ENCODE peak calls at places on chromosomes 11 and 22, in eight cellular contexts. B is foreskin fibroblast, I is GM06990, L is fibroblast of the aortic adventitia, N is GM13977, H is cardiac muscle cell, C is tibial nerve, D is tibial artery. P is an unnamed sample.

GRCh38 chr22:49849161-49850020 is 4.3 kb upstream of the ZBED4 start:
- DNase-seq in D (no peak), L (no peak), B (no peak), N (no peak), H (no peak), I (no peak), C (no peak), P (no peak)

GRCh38 chr11:69013009-69013951 is at the start of gene MRGPRF:
- DNase-seq in H (no peak), L (peak), D (peak), C (peak), N (peak), I (no peak), B (peak), P (no peak)

GRCh38 chr11:63829823-63830489 is 9.0 kb upstream of the MARK2 start:
- DNase-seq in B (peak), D (no peak), H (peak), L (peak), I (no peak), N (no peak), C (no peak), P (no peak)

GRCh38 chr11:63142459-63142858 is 1.6 kb downstream of the SLC22A24 start:
- DNase-seq in C (no peak), L (no peak), N (no peak), D (no peak), I (no peak), B (no peak), H (no peak), P (no peak)

GRCh38 chr11:34343686-34344085 is 14.1 kb downstream of the ABTB2 start:
- DNase-seq in D (no peak), I (no peak), H (no peak), L (no peak), N (no peak), C (no peak), B (no peak), P (no peak)

GRCh38 chr11:68441466-68442230 is 18.9 kb upstream of the PPP6R3 start:
- DNase-seq in L (no peak), D (no peak), C (no peak), H (no peak), I (no peak), N (peak), B (peak), P (no peak)

GRCh38 chr11:111331711-111332479 is 33.5 kb downstream of the POU2AF3 start:
- DNase-seq in L (peak), I (no peak), B (peak), H (no peak), C (no peak), D (no peak), N (no peak), P (no peak)

GRCh38 chr11:124669193-124669592 is 4.3 kb downstream of the SIAE start:
- DNase-seq in L (peak), I (peak), H (peak), D (no peak), B (peak), N (peak), C (peak), P (peak)

GRCh38 chr11:2424811-2425495 is 19.4 kb downstream of the TRPM5 start:
- DNase-seq in L (no peak), N (no peak), B (no peak), I (no peak), H (no peak), D (no peak), C (no peak), P (no peak)

GRCh38 chr11:72236083-72236697 is 7.8 kb downstream of the PHOX2A start:
- DNase-seq in I (no peak), D (no peak), C (no peak), L (no peak), N (peak), B (no peak), H (no peak), P (no peak)

GRCh38 chr11:104772806-104773241 is 125.4 kb downstream of the CASP12 start:
- DNase-seq in L (peak), H (no peak), D (no peak), B (peak), I (no peak), C (peak), N (no peak), P (no peak)

GRCh38 chr11:113618360-113618759 is 87.7 kb downstream of the TMPRSS5 start:
- DNase-seq in I (no peak), B (no peak), H (no peak), N (no peak), C (no peak), L (peak), D (peak), P (no peak)

GRCh38 chr11:65290448-65291165 is 24.1 kb upstream of the CDC42EP2 start:
- DNase-seq in L (peak), N (peak), D (peak), C (peak), I (no peak), H (peak), B (peak), P (no peak)

GRCh38 chr11:109306322-109306721 is 115.7 kb upstream of the C11orf87 start:
- DNase-seq in I (no peak), B (peak), D (no peak), C (no peak), N (no peak), L (peak), H (no peak), P (no peak)

GRCh38 chr11:60511393-60511792 is 3.8 kb upstream of the MS4A13 start:
- DNase-seq in L (no peak), B (no peak), C (no peak), N (peak), D (no peak), I (no peak), H (no peak), P (no peak)

GRCh38 chr22:41934284-41935014 is 7.8 kb upstream of the TNFRSF13C start:
- DNase-seq in L (no peak), I (no peak), D (no peak), C (no peak), N (no peak), H (no peak), B (no peak), P (no peak)

GRCh38 chr11:41256060-41256459 is 203.4 kb downstream of the LRRC4C start:
- DNase-seq in L (no peak), C (no peak), B (no peak), D (no peak), N (no peak), H (no peak), I (no peak), P (no peak)

GRCh38 chr11:34327804-34328631 is 29.8 kb downstream of the ABTB2 start:
- DNase-seq in B (peak), N (no peak), C (peak), L (peak), D (no peak), I (no peak), H (peak), P (no peak)

GRCh38 chr11:57786436-57786835 is 24.8 kb downstream of the CTNND1 start:
- DNase-seq in B (peak), C (no peak), H (no peak), I (no peak), N (no peak), L (no peak), D (no peak), P (no peak)

DNA sequence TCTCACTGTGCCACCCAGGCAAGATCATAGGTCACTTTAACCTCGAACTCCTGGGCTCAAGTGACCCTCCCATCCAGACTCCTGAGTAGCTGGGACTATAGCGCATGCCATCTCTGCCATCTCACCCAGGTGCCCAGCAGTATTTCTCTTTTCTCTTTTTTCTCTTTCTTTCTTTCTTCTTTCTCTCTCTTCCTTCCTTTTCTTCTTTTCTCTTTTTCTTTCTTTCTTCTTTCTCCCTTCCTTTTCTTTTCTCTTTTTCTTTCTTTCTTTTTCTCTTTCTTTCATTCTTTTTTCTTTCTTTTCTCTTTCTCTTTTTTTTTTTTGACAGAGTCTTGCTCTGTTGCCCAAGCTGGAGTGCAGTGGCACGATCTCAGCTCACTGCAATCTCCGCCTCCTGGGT is 13.5 kb downstream of the RFPL1 start:
- DNase-seq in L (no peak), D (no peak), I (no peak), N (no peak), C (no peak), B (no peak), H (no peak), P (no peak)
- TF ChIP-seq CTCF in L (no peak), D (no peak), I (no peak), N (no peak), C (no peak), B (no peak), H (no peak), P (no peak)

GRCh38 chr11:86291466-86292262 is 10.4 kb upstream of the HIKESHI start:
- DNase-seq in C (peak), I (no peak), N (peak), L (peak), H (peak), B (peak), D (no peak), P (peak)
- TF ChIP-seq CTCF in C (peak), I (peak), N (peak), L (peak), H (peak), B (peak), D (peak), P (peak)

DNA sequence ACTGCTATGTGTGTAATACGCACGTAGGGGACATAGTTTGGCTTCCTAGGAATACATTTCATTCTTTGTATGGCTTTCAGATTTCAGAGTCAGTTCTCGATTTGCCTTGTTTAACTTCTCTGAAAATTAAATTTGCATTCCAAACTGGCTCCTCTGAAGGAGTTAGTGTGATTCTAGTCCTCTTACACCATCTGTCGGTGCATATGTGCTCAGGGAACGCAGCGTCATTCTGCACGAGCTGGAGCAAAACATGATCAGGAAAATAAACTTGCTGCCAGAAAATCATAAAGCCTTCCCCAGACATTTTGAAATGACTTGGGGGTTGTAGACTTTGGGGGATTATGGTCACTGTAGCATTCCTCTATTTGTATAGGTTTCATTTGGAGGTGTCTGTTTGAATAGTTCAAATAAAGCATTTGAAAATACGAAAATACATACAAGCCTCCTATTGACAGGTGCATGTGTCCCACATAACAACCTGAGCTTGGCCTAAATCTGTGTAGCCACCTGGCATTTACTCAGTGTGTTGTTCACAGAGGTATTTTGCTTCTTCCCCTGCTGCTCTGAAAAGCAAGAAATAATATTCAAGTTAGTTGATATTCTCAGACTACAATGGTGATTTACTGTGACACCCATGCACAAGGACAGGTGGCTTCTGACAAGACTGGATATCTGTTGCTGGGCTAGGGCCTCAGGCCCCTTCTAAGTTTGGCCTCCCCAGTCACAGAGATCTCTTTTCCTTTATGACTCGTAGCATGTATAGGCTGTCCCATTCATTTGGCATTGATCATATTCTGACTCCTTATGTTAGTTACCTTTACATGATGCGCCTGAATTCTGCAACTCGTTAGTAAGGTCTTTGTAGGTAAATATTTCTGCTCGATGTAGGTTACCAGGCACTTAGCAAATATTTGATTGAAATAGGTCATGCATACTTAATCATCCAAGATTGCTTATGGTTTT is 81.6 kb upstream of the SORL1-AS1 start:
- DNase-seq in H (no peak), D (no peak), I (no peak), L (peak), N (no peak), B (peak), C (no peak), P (no peak)
- TF ChIP-seq CTCF in H (peak), D (peak), I (peak), L (peak), N (peak), B (peak), C (peak), P (no peak)

DNA sequence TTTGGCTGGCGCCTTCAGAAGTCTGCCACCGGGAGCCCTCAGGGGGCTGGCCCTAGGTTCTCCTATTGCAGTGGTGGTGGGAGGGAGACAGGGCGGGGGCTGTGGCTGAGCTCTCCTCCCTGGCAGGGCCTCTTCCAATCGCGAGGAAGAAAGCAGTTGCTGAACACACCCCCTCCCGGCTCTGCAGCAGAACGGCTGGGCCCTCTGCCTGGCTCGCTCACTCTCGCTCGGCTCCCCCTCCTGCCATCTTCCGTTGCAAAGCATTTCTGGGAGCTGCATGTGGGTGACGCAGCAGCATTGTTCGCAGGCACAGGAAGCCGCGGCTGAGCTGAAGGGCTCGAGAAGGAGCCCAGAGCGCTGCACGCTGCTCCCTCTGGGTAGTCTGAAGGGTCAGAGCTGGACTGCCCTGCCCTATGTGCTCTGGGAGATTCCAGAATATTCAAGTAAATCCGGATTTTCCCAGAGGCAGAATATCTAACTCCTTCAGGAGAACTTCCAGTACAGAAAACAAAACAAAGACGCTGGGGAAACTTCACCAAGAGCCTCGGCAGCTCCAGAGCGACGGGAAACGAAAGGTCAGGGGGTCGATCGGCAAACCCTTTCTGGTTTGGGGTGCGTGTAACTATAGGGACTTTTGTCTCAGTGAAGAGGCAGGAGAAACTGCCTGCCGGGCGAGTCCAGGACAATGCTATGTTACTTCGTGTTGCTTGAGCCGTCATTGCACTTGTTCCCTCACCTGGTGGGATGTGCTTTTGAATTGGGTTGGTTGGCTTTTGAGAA is 26.3 kb upstream of the GRK2 start:
- DNase-seq in L (peak), B (peak), D (peak), C (peak), N (peak), I (peak), H (peak), P (peak)
- TF ChIP-seq CTCF in L (peak), B (no peak), D (no peak), C (no peak), N (no peak), I (peak), H (peak), P (no peak)

GRCh38 chr11:6604081-6604626 is 580 bp downstream of the ILK start:
- DNase-seq in C (peak), D (peak), I (peak), L (peak), N (peak), B (peak), H (peak), P (no peak)
- TF ChIP-seq CTCF in C (no peak), D (peak), I (peak), L (peak), N (peak), B (peak), H (peak), P (no peak)

GRCh38 chr11:11722861-11723260 is 101.1 kb upstream of the GALNT18 start:
- DNase-seq in N (no peak), I (no peak), B (no peak), H (no peak), C (no peak), D (no peak), L (no peak), P (no peak)
- TF ChIP-seq CTCF in N (no peak), I (no peak), B (no peak), H (no peak), C (no peak), D (no peak), L (no peak), P (no peak)

GRCh38 chr22:36493690-36494110 is 12.3 kb upstream of the TXN2 start:
- DNase-seq in D (peak), L (no peak), B (no peak), C (peak), N (peak), I (peak), H (no peak), P (no peak)

DNA sequence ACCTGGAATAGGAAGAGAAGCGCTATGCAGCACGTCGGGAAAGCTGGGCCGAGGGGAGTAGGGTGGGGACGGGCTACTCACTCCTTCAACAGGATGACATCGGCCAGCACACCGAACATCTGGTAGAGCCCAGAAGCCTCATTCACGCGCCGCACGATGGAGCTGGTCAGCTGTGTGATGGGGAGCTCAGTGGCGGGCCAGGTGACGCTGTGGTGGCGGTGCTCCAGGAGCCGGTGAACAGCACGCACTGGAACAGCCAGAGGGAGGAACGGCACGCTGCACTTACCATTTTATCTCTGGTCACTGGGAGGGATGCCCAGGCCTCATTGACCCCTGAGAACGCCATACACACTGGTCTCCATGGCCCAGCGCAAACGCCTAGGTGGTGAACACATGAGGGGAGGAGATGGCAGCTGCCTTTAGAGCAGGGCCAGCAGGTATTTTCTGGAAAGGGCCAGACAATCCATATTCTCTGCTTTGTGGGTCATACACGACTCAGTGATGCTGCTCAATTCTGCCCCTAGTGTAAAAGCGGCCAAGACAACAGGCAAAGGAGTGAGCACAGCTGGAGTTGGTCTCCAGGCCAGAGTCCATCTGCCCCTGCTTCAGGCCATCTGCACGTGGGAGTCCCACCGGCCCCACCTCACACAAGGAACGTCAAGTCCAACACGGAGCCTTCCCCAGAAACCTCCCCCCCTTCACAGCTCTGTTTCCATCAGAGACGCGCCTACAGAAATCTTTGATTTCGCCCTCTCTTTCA is 8.8 kb downstream of the FOXRED2 start:
- DNase-seq in L (no peak), D (no peak), C (no peak), H (no peak), B (no peak), N (no peak), I (no peak), P (no peak)
- TF ChIP-seq CTCF in L (no peak), D (no peak), C (no peak), H (no peak), B (no peak), N (no peak), I (no peak), P (no peak)

GRCh38 chr11:134126197-134126822 is 57.4 kb downstream of the JAM3 start:
- DNase-seq in L (peak), N (peak), B (peak), H (no peak), D (no peak), C (no peak), I (no peak), P (no peak)

GRCh38 chr11:134125507-134125906 is 56.6 kb downstream of the JAM3 start:
- DNase-seq in N (peak), B (peak), C (no peak), D (no peak), H (peak), I (no peak), L (no peak), P (no peak)

GRCh38 chr11:134120921-134121526 is 52.2 kb downstream of the JAM3 start:
- DNase-seq in N (no peak), L (peak), H (no peak), D (peak), I (no peak), C (peak), B (peak), P (no peak)

GRCh38 chr11:134120143-134120850 is 51.4 kb downstream of the JAM3 start:
- DNase-seq in D (peak), L (peak), C (peak), H (peak), I (no peak), B (peak), N (no peak), P (no peak)

DNA sequence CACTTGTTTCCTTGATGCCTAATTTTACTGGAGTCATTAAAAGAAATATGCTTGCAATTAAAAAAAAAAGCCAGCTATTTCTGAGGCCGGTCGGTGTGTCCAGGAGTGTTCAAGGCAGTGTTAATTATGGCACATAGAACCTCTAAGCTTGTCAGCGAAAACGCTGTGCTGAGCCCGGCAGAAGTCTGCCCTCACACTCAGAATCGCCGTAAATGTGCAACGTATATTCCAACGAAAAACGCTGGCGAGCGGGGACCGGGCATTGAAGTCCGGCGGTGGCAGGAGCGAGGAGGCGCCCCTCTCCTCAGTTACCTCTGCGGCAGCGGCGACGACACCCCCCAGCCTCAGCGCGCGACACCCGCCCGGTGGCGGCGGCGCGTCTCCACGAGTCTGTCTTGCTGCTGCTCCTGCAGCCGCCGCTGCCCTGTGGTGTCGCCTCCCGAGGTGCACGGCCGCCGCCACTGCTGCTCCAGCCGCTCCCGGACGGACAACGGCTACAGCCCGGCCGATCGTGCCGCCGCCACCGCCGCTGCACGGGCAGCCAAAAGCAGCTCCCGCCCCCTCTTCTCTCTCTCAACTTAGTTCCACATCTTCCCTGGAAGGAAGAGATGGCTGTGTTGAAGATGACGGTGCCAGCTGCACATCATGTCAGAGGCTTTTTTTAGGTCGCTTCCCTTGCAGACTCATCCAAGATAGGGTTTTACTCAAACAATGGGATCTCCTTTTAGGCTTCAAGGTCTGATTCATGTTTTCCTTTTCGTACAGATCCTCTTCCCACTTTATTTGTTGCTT is 56.0 kb downstream of the JAM3 start:
- DNase-seq in D (peak), C (no peak), L (peak), H (peak), B (peak), N (no peak), I (no peak), P (peak)
- TF ChIP-seq CTCF in D (no peak), C (no peak), L (no peak), H (no peak), B (no peak), N (no peak), I (no peak), P (peak)